ENCODE peak calls at places on chromosomes 7 and 10, in five cellular contexts. One of them, this sample, is unnamed.

GRCh38 chr7:53358301-53358700 is 322.9 kb downstream of the POM121L12 start:
- DNase-seq in endothelial cell: no peak
- DNase-seq in progenitor cell of endocrine pancreas: no peak
- DNase-seq in activated CD8-positive, alpha-beta T cell treated with anti-CD3 and anti-CD28 coated beads for 36 hours: no peak
- DNase-seq in left ventricle myocardium inferior: no peak
- DNase-seq in this sample: no peak

GRCh38 chr10:123009105-123009805 is 449 bp downstream of the ACADSB start:
- DNase-seq in endothelial cell: peak
- DNase-seq in progenitor cell of endocrine pancreas: no peak
- DNase-seq in activated CD8-positive, alpha-beta T cell treated with anti-CD3 and anti-CD28 coated beads for 36 hours: peak
- DNase-seq in left ventricle myocardium inferior: peak
- DNase-seq in this sample: peak

GRCh38 chr7:40211291-40212003 is 76.6 kb downstream of the SUGCT start:
- DNase-seq in endothelial cell: no peak
- DNase-seq in progenitor cell of endocrine pancreas: no peak
- DNase-seq in activated CD8-positive, alpha-beta T cell treated with anti-CD3 and anti-CD28 coated beads for 36 hours: no peak
- DNase-seq in left ventricle myocardium inferior: no peak
- DNase-seq in this sample: no peak

GRCh38 chr7:1537631-1538412 is 7.3 kb downstream of the MAFK start:
- DNase-seq in endothelial cell: peak
- DNase-seq in progenitor cell of endocrine pancreas: peak
- DNase-seq in activated CD8-positive, alpha-beta T cell treated with anti-CD3 and anti-CD28 coated beads for 36 hours: peak
- DNase-seq in left ventricle myocardium inferior: peak
- DNase-seq in this sample: peak

GRCh38 chr10:102775973-102776669 is 32.4 kb downstream of the WBP1L start:
- DNase-seq in endothelial cell: peak
- DNase-seq in progenitor cell of endocrine pancreas: no peak
- DNase-seq in activated CD8-positive, alpha-beta T cell treated with anti-CD3 and anti-CD28 coated beads for 36 hours: peak
- DNase-seq in left ventricle myocardium inferior: peak
- DNase-seq in this sample: no peak

GRCh38 chr10:79274279-79275104 is 72.8 kb upstream of the PPIF start:
- DNase-seq in endothelial cell: no peak
- DNase-seq in progenitor cell of endocrine pancreas: no peak
- DNase-seq in activated CD8-positive, alpha-beta T cell treated with anti-CD3 and anti-CD28 coated beads for 36 hours: no peak
- DNase-seq in left ventricle myocardium inferior: peak
- DNase-seq in this sample: peak

GRCh38 chr7:113100091-113100723 is 13.6 kb upstream of the GPR85 start:
- DNase-seq in endothelial cell: no peak
- DNase-seq in progenitor cell of endocrine pancreas: no peak
- DNase-seq in activated CD8-positive, alpha-beta T cell treated with anti-CD3 and anti-CD28 coated beads for 36 hours: no peak
- DNase-seq in left ventricle myocardium inferior: peak
- DNase-seq in this sample: no peak

GRCh38 chr7:30422922-30423321 is 55.7 kb downstream of the NOD1 start:
- DNase-seq in endothelial cell: no peak
- DNase-seq in progenitor cell of endocrine pancreas: no peak
- DNase-seq in activated CD8-positive, alpha-beta T cell treated with anti-CD3 and anti-CD28 coated beads for 36 hours: peak
- DNase-seq in left ventricle myocardium inferior: no peak
- DNase-seq in this sample: no peak

GRCh38 chr10:43410345-43410744 is 1.4 kb upstream of the HNRNPF start:
- DNase-seq in endothelial cell: no peak
- DNase-seq in progenitor cell of endocrine pancreas: no peak
- DNase-seq in activated CD8-positive, alpha-beta T cell treated with anti-CD3 and anti-CD28 coated beads for 36 hours: no peak
- DNase-seq in left ventricle myocardium inferior: no peak
- DNase-seq in this sample: no peak

GRCh38 chr7:2967705-2968104 is 76.0 kb downstream of the CARD11 start:
- DNase-seq in endothelial cell: no peak
- DNase-seq in progenitor cell of endocrine pancreas: no peak
- DNase-seq in activated CD8-positive, alpha-beta T cell treated with anti-CD3 and anti-CD28 coated beads for 36 hours: no peak
- DNase-seq in left ventricle myocardium inferior: no peak
- DNase-seq in this sample: no peak

GRCh38 chr10:132691711-132692153 is 94.2 kb downstream of the NKX6-2 start:
- DNase-seq in endothelial cell: no peak
- DNase-seq in progenitor cell of endocrine pancreas: no peak
- DNase-seq in activated CD8-positive, alpha-beta T cell treated with anti-CD3 and anti-CD28 coated beads for 36 hours: no peak
- DNase-seq in left ventricle myocardium inferior: peak
- DNase-seq in this sample: no peak

GRCh38 chr10:125936331-125936730 is 40.0 kb downstream of the FANK1 start:
- DNase-seq in endothelial cell: no peak
- DNase-seq in progenitor cell of endocrine pancreas: no peak
- DNase-seq in activated CD8-positive, alpha-beta T cell treated with anti-CD3 and anti-CD28 coated beads for 36 hours: no peak
- DNase-seq in left ventricle myocardium inferior: no peak
- DNase-seq in this sample: no peak

GRCh38 chr7:123865517-123866117 is 20.6 kb downstream of the HYAL4 start:
- DNase-seq in endothelial cell: peak
- DNase-seq in progenitor cell of endocrine pancreas: peak
- DNase-seq in activated CD8-positive, alpha-beta T cell treated with anti-CD3 and anti-CD28 coated beads for 36 hours: peak
- DNase-seq in left ventricle myocardium inferior: no peak
- DNase-seq in this sample: peak

GRCh38 chr7:22329816-22330524 is 27.0 kb downstream of the RAPGEF5 start:
- DNase-seq in endothelial cell: no peak
- DNase-seq in progenitor cell of endocrine pancreas: no peak
- DNase-seq in activated CD8-positive, alpha-beta T cell treated with anti-CD3 and anti-CD28 coated beads for 36 hours: no peak
- DNase-seq in left ventricle myocardium inferior: no peak
- DNase-seq in this sample: no peak

GRCh38 chr7:101678713-101679112 is 49.6 kb upstream of the MYL10 start:
- DNase-seq in endothelial cell: no peak
- DNase-seq in progenitor cell of endocrine pancreas: no peak
- DNase-seq in activated CD8-positive, alpha-beta T cell treated with anti-CD3 and anti-CD28 coated beads for 36 hours: no peak
- DNase-seq in left ventricle myocardium inferior: no peak
- DNase-seq in this sample: no peak

GRCh38 chr7:82110146-82110823 is 333.3 kb downstream of the CACNA2D1 start:
- DNase-seq in endothelial cell: no peak
- DNase-seq in progenitor cell of endocrine pancreas: no peak
- DNase-seq in activated CD8-positive, alpha-beta T cell treated with anti-CD3 and anti-CD28 coated beads for 36 hours: no peak
- DNase-seq in left ventricle myocardium inferior: no peak
- DNase-seq in this sample: no peak

GRCh38 chr7:91351374-91351773 is 87.1 kb downstream of the FZD1 start:
- DNase-seq in endothelial cell: no peak
- DNase-seq in progenitor cell of endocrine pancreas: no peak
- DNase-seq in activated CD8-positive, alpha-beta T cell treated with anti-CD3 and anti-CD28 coated beads for 36 hours: no peak
- DNase-seq in left ventricle myocardium inferior: no peak
- DNase-seq in this sample: no peak

GRCh38 chr7:26620352-26620751 is 244.0 kb downstream of the SKAP2 start:
- DNase-seq in endothelial cell: peak
- DNase-seq in progenitor cell of endocrine pancreas: no peak
- DNase-seq in activated CD8-positive, alpha-beta T cell treated with anti-CD3 and anti-CD28 coated beads for 36 hours: peak
- DNase-seq in left ventricle myocardium inferior: no peak
- DNase-seq in this sample: peak

GRCh38 chr10:27244976-27245375 is 4.4 kb upstream of the ACBD5 start:
- DNase-seq in endothelial cell: no peak
- DNase-seq in progenitor cell of endocrine pancreas: no peak
- DNase-seq in activated CD8-positive, alpha-beta T cell treated with anti-CD3 and anti-CD28 coated beads for 36 hours: no peak
- DNase-seq in left ventricle myocardium inferior: no peak
- DNase-seq in this sample: no peak

GRCh38 chr7:52565980-52566379 is 469.5 kb upstream of the POM121L12 start:
- DNase-seq in endothelial cell: no peak
- DNase-seq in progenitor cell of endocrine pancreas: no peak
- DNase-seq in activated CD8-positive, alpha-beta T cell treated with anti-CD3 and anti-CD28 coated beads for 36 hours: no peak
- DNase-seq in left ventricle myocardium inferior: no peak
- DNase-seq in this sample: no peak

GRCh38 chr7:138460176-138460648 is at the start of gene TRIM24:
- DNase-seq in endothelial cell: no peak
- DNase-seq in progenitor cell of endocrine pancreas: no peak
- DNase-seq in activated CD8-positive, alpha-beta T cell treated with anti-CD3 and anti-CD28 coated beads for 36 hours: no peak
- DNase-seq in left ventricle myocardium inferior: peak
- DNase-seq in this sample: no peak

GRCh38 chr7:113366122-113366521 is 247.8 kb upstream of the SMIM30 start:
- DNase-seq in endothelial cell: no peak
- DNase-seq in progenitor cell of endocrine pancreas: no peak
- DNase-seq in activated CD8-positive, alpha-beta T cell treated with anti-CD3 and anti-CD28 coated beads for 36 hours: no peak
- DNase-seq in left ventricle myocardium inferior: no peak
- DNase-seq in this sample: no peak

GRCh38 chr7:51316262-51316665 is 345 bp downstream of the COBL start:
- DNase-seq in endothelial cell: peak
- DNase-seq in progenitor cell of endocrine pancreas: peak
- DNase-seq in activated CD8-positive, alpha-beta T cell treated with anti-CD3 and anti-CD28 coated beads for 36 hours: no peak
- DNase-seq in left ventricle myocardium inferior: peak
- DNase-seq in this sample: peak

GRCh38 chr7:49937608-49938007 is 155.4 kb downstream of the ZPBP start:
- DNase-seq in endothelial cell: no peak
- DNase-seq in progenitor cell of endocrine pancreas: no peak
- DNase-seq in activated CD8-positive, alpha-beta T cell treated with anti-CD3 and anti-CD28 coated beads for 36 hours: no peak
- DNase-seq in left ventricle myocardium inferior: no peak
- DNase-seq in this sample: no peak

GRCh38 chr7:114922652-114923402 is 933 bp downstream of the MDFIC start:
- DNase-seq in endothelial cell: peak
- DNase-seq in progenitor cell of endocrine pancreas: peak
- DNase-seq in activated CD8-positive, alpha-beta T cell treated with anti-CD3 and anti-CD28 coated beads for 36 hours: peak
- DNase-seq in left ventricle myocardium inferior: peak
- DNase-seq in this sample: peak

GRCh38 chr7:80611779-80612178 is 26.7 kb upstream of the CD36 start:
- DNase-seq in endothelial cell: no peak
- DNase-seq in progenitor cell of endocrine pancreas: no peak
- DNase-seq in activated CD8-positive, alpha-beta T cell treated with anti-CD3 and anti-CD28 coated beads for 36 hours: no peak
- DNase-seq in left ventricle myocardium inferior: peak
- DNase-seq in this sample: no peak

GRCh38 chr10:29955308-29955935 is 104.0 kb downstream of the JCAD start:
- DNase-seq in endothelial cell: no peak
- DNase-seq in progenitor cell of endocrine pancreas: no peak
- DNase-seq in activated CD8-positive, alpha-beta T cell treated with anti-CD3 and anti-CD28 coated beads for 36 hours: no peak
- DNase-seq in left ventricle myocardium inferior: no peak
- DNase-seq in this sample: no peak

GRCh38 chr10:13803566-13804554 is 217.1 kb downstream of the PRPF18 start:
- DNase-seq in endothelial cell: no peak
- DNase-seq in progenitor cell of endocrine pancreas: no peak
- DNase-seq in activated CD8-positive, alpha-beta T cell treated with anti-CD3 and anti-CD28 coated beads for 36 hours: no peak
- DNase-seq in left ventricle myocardium inferior: no peak
- DNase-seq in this sample: no peak

GRCh38 chr7:141649865-141650499 is 52.0 kb downstream of the DENND11 start:
- DNase-seq in endothelial cell: peak
- DNase-seq in progenitor cell of endocrine pancreas: peak
- DNase-seq in activated CD8-positive, alpha-beta T cell treated with anti-CD3 and anti-CD28 coated beads for 36 hours: peak
- DNase-seq in left ventricle myocardium inferior: no peak
- DNase-seq in this sample: peak

GRCh38 chr7:39280337-39280736 is 285.9 kb upstream of the YAE1 start:
- DNase-seq in endothelial cell: no peak
- DNase-seq in progenitor cell of endocrine pancreas: no peak
- DNase-seq in activated CD8-positive, alpha-beta T cell treated with anti-CD3 and anti-CD28 coated beads for 36 hours: no peak
- DNase-seq in left ventricle myocardium inferior: no peak
- DNase-seq in this sample: no peak

GRCh38 chr7:130921391-130922180 is 187.6 kb upstream of the KLF14 start:
- DNase-seq in endothelial cell: no peak
- DNase-seq in progenitor cell of endocrine pancreas: no peak
- DNase-seq in activated CD8-positive, alpha-beta T cell treated with anti-CD3 and anti-CD28 coated beads for 36 hours: peak
- DNase-seq in left ventricle myocardium inferior: peak
- DNase-seq in this sample: no peak
- TF ChIP-seq CTCF in endothelial cell: no peak
- TF ChIP-seq CTCF in progenitor cell of endocrine pancreas: no peak
- TF ChIP-seq CTCF in activated CD8-positive, alpha-beta T cell treated with anti-CD3 and anti-CD28 coated beads for 36 hours: no peak
- TF ChIP-seq CTCF in left ventricle myocardium inferior: no peak
- TF ChIP-seq CTCF in this sample: no peak

DNA sequence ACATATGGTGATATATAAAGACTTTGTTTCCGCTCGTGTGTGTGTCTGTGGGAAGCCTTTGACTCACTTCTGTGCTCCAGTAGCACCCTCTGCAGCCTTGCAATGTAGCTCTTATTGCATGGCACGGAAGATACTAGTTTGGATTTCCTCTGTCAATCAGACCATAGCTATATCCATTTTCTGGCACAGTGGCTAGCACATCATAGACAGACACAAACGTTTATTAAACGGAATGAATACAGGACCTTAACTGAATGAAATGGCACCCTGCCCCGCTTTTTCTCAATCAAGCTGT is 124.0 kb upstream of the PTPN20 start:
- DNase-seq in endothelial cell: no peak
- DNase-seq in progenitor cell of endocrine pancreas: no peak
- DNase-seq in activated CD8-positive, alpha-beta T cell treated with anti-CD3 and anti-CD28 coated beads for 36 hours: peak
- DNase-seq in left ventricle myocardium inferior: no peak
- DNase-seq in this sample: no peak
- TF ChIP-seq CTCF in endothelial cell: no peak
- TF ChIP-seq CTCF in progenitor cell of endocrine pancreas: no peak
- TF ChIP-seq CTCF in activated CD8-positive, alpha-beta T cell treated with anti-CD3 and anti-CD28 coated beads for 36 hours: no peak
- TF ChIP-seq CTCF in left ventricle myocardium inferior: peak
- TF ChIP-seq CTCF in this sample: no peak

GRCh38 chr7:121337398-121337797 is 8.6 kb downstream of the WNT16 start:
- DNase-seq in endothelial cell: no peak
- DNase-seq in progenitor cell of endocrine pancreas: no peak
- DNase-seq in activated CD8-positive, alpha-beta T cell treated with anti-CD3 and anti-CD28 coated beads for 36 hours: no peak
- DNase-seq in left ventricle myocardium inferior: no peak
- DNase-seq in this sample: no peak
- TF ChIP-seq CTCF in endothelial cell: no peak
- TF ChIP-seq CTCF in progenitor cell of endocrine pancreas: no peak
- TF ChIP-seq CTCF in activated CD8-positive, alpha-beta T cell treated with anti-CD3 and anti-CD28 coated beads for 36 hours: peak
- TF ChIP-seq CTCF in left ventricle myocardium inferior: peak
- TF ChIP-seq CTCF in this sample: no peak

DNA sequence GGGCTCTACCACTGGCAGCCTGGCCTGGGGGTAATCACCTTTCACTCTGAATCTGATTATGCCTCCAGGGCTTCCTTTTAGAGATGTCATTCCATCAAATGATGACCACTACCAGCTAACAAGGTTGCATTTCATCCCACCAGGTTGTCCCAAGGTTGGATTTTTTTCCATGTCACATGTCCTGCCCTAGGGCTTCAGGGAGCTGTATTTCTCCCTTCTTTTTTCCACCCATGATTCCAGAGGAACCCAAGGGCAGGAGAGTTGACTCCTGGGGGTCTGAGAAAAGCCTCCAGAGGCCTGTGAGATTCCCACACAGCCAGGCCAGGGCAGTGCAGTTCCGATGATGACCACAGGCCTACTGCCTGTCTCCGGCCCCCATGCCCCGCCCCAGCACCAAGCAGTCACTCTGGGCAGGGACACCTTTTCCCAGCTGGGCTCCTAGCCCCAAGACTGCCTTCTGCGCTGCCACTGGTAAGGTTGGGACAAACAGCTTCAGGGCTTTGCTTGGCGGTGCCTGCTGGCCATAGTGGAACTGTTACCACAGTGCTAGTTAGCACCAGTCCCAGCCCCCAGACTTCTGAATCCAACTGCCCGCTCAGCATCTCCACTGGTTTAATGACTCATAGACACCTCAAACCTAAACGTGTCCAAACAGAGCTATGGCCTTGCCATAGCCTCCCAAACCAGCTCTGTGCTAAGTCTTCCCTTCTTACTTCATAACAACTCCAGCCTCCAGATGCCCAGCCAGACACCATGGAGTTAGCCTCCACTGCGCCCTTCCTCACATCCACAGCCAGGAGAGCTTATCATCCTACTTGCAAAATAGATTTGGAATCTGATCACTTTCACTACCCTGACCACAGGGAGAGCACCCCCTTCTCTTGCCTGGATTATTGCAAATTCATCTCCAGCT is 133.7 kb downstream of the ARHGAP22 start:
- DNase-seq in endothelial cell: no peak
- DNase-seq in progenitor cell of endocrine pancreas: peak
- DNase-seq in activated CD8-positive, alpha-beta T cell treated with anti-CD3 and anti-CD28 coated beads for 36 hours: no peak
- DNase-seq in left ventricle myocardium inferior: no peak
- DNase-seq in this sample: no peak
- TF ChIP-seq CTCF in endothelial cell: peak
- TF ChIP-seq CTCF in progenitor cell of endocrine pancreas: no peak
- TF ChIP-seq CTCF in activated CD8-positive, alpha-beta T cell treated with anti-CD3 and anti-CD28 coated beads for 36 hours: no peak
- TF ChIP-seq CTCF in left ventricle myocardium inferior: no peak
- TF ChIP-seq CTCF in this sample: no peak

GRCh38 chr7:56081626-56082340 is 11.0 kb downstream of the PHKG1 start:
- DNase-seq in endothelial cell: no peak
- DNase-seq in progenitor cell of endocrine pancreas: no peak
- DNase-seq in activated CD8-positive, alpha-beta T cell treated with anti-CD3 and anti-CD28 coated beads for 36 hours: no peak
- DNase-seq in left ventricle myocardium inferior: no peak
- DNase-seq in this sample: no peak
- TF ChIP-seq CTCF in endothelial cell: no peak
- TF ChIP-seq CTCF in progenitor cell of endocrine pancreas: no peak
- TF ChIP-seq CTCF in activated CD8-positive, alpha-beta T cell treated with anti-CD3 and anti-CD28 coated beads for 36 hours: no peak
- TF ChIP-seq CTCF in left ventricle myocardium inferior: no peak
- TF ChIP-seq CTCF in this sample: no peak

This sample was measured in glutamatergic neuron.